ENCODE peak calls at places on chromosome 19, in six cellular contexts. W is CD4-positive, alpha-beta T cell; Y is neural progenitor cell; J is AG04450; B is foreskin keratinocyte; C is epithelial cell of esophagus. F is an unnamed sample.

GRCh38 chr19:29858000-29858596 is 46.3 kb downstream of the CCNE1 start:
- DNase-seq in W (peak; percentile 34), Y (peak; percentile 74), J (no peak), B (no peak), C (peak; percentile 39), F (peak; percentile 38)

GRCh38 chr19:52710538-52710937 is 24.3 kb downstream of the ZNF611 start:
- DNase-seq in W (no peak), Y (no peak), J (no peak), B (no peak), C (no peak), F (no peak)

GRCh38 chr19:41376998-41377365 is 649 bp downstream of the TMEM91 start:
- DNase-seq in W (no peak), Y (no peak), J (no peak), B (no peak), C (no peak), F (no peak)

GRCh38 chr19:55146648-55147218 is 2.3 kb downstream of the TNNT1 start:
- DNase-seq in W (no peak), Y (peak; percentile 91), J (no peak), B (peak; percentile 44), C (peak; percentile 32), F (peak; percentile 61)

GRCh38 chr19:15124572-15125231 is 17.5 kb downstream of the SYDE1 start:
- DNase-seq in W (no peak), Y (no peak), J (no peak), B (peak; percentile 20), C (peak; percentile 36), F (peak; percentile 16)

GRCh38 chr19:51637362-51637978 is 7.3 kb upstream of the SIGLEC5 start:
- DNase-seq in W (no peak), Y (no peak), J (no peak), B (no peak), C (no peak), F (peak; percentile 28)

GRCh38 chr19:2719910-2720776 is 1.0 kb downstream of the DIRAS1 start:
- DNase-seq in W (no peak), Y (peak; percentile 62), J (no peak), B (peak; percentile 7), C (no peak), F (peak; percentile 12)

GRCh38 chr19:54391589-54392061 is 23.6 kb upstream of the TTYH1 start:
- DNase-seq in W (no peak), Y (peak; percentile 26), J (no peak), B (no peak), C (no peak), F (peak; percentile 8)

GRCh38 chr19:45515807-45516401 is 8.6 kb downstream of the VASP start:
- DNase-seq in W (no peak), Y (no peak), J (no peak), B (no peak), C (no peak), F (no peak)

GRCh38 chr19:2573916-2574315 is 98.0 kb downstream of the GADD45B start:
- DNase-seq in W (no peak), Y (no peak), J (no peak), B (no peak), C (no peak), F (no peak)

GRCh38 chr19:44988896-44989563 is 12.2 kb upstream of the RELB start:
- DNase-seq in W (peak; percentile 65), Y (peak; percentile 79), J (peak; percentile 8), B (peak; percentile 14), C (peak; percentile 69), F (peak; percentile 80)

GRCh38 chr19:46674416-46675178 is 13.6 kb upstream of the DACT3 start:
- DNase-seq in W (no peak), Y (peak; percentile 66), J (no peak), B (no peak), C (peak; percentile 50), F (peak; percentile 22)

GRCh38 chr19:17872251-17873001 is 681 bp downstream of the SLC5A5 start:
- DNase-seq in W (no peak), Y (no peak), J (no peak), B (no peak), C (no peak), F (no peak)

GRCh38 chr19:14440049-14440448 is 6.9 kb downstream of the PKN1 start:
- DNase-seq in W (peak; percentile 72), Y (no peak), J (no peak), B (no peak), C (no peak), F (no peak)

GRCh38 chr19:55340784-55341147 is 1.1 kb downstream of the KMT5C start:
- DNase-seq in W (no peak), Y (peak; percentile 66), J (no peak), B (no peak), C (no peak), F (no peak)

GRCh38 chr19:6412111-6412999 is 12.3 kb downstream of the KHSRP start:
- DNase-seq in W (peak; percentile 49), Y (peak; percentile 68), J (no peak), B (peak; percentile 11), C (peak; percentile 41), F (peak; percentile 46)

GRCh38 chr19:31908486-31909255 is 436.7 kb upstream of the ZNF507 start:
- DNase-seq in W (no peak), Y (no peak), J (no peak), B (no peak), C (no peak), F (no peak)

GRCh38 chr19:55680339-55681130 is 5.5 kb downstream of the EPN1 start:
- DNase-seq in W (no peak), Y (no peak), J (no peak), B (no peak), C (no peak), F (no peak)

GRCh38 chr19:42653841-42654240 is 59.1 kb upstream of the CEACAM8 start:
- DNase-seq in W (no peak), Y (no peak), J (no peak), B (no peak), C (no peak), F (no peak)

GRCh38 chr19:590396-590745 is 690 bp downstream of the HCN2 start:
- DNase-seq in W (no peak), Y (peak; percentile 66), J (no peak), B (no peak), C (peak; percentile 59), F (peak; percentile 29)

GRCh38 chr19:21468791-21469190 is 36.6 kb upstream of the ZNF429 start:
- DNase-seq in W (no peak), Y (peak; percentile 6), J (no peak), B (no peak), C (no peak), F (no peak)

GRCh38 chr19:11361037-11361770 is 6.0 kb downstream of the PLPPR2 start:
- DNase-seq in W (no peak), Y (peak; percentile 97), J (no peak), B (no peak), C (peak; percentile 38), F (no peak)

GRCh38 chr19:41541990-41542584 is 33.9 kb upstream of the CEACAM21 start:
- DNase-seq in W (peak; percentile 76), Y (peak; percentile 57), J (no peak), B (no peak), C (peak; percentile 45), F (peak; percentile 71)

GRCh38 chr19:47036233-47036651 is 12.2 kb downstream of the TMEM160 start:
- DNase-seq in W (no peak), Y (peak; percentile 42), J (no peak), B (no peak), C (peak; percentile 39), F (no peak)

GRCh38 chr19:29873024-29873800 is 61.4 kb downstream of the CCNE1 start:
- DNase-seq in W (peak; percentile 64), Y (peak; percentile 86), J (no peak), B (no peak), C (peak; percentile 24), F (peak; percentile 23)

GRCh38 chr19:50607874-50608785 is 31.6 kb downstream of the SYT3 start:
- DNase-seq in W (peak; percentile 36), Y (peak; percentile 97), J (peak; percentile 8), B (peak; percentile 4), C (peak; percentile 10), F (no peak)
- TF ChIP-seq CTCF in W (no peak), Y (peak; percentile 66), J (peak; percentile 51), B (peak; percentile 54), C (no peak), F (no peak)

DNA sequence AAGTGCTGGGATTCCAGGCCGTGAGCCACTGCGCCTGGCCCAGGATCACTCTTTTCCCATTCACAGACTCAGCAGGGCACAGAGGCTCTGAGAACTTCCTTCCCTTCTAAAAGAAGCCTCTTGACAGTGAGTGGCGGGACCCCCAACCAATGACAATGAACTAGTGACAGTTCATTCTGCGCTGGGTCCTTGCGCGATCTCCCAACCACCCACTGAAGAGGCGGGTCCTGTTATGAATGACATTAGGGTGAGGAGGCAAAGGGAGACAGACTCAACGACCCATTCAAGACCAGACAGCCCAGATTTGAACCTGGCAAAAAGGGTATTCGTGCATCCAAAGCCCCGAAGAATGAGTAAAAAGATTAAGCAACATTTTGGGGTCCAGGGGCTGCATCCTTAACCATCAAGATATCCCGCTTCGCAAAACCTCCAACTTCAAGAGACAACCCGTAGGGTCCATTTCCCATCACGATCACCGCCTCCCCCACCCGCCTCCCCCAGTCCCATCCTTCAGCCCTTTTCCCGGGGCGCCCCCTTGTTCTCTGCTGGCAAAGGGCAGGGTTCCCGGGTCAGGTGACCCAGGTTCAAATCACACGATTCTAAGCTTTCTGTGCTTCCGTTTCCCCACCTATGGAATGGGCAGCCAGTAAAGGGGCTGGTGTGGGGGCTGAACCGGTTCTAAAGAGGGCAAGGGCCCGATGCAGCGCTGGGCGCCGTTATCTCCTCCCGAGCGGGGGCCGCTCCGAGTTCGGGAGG is 719 bp downstream of the SUGP2 start:
- DNase-seq in W (peak; percentile 58), Y (peak; percentile 91), J (peak; percentile 78), B (peak; percentile 70), C (peak; percentile 91), F (peak; percentile 13)
- TF ChIP-seq CTCF in W (no peak), Y (no peak), J (peak; percentile 11), B (no peak), C (no peak), F (no peak)

DNA sequence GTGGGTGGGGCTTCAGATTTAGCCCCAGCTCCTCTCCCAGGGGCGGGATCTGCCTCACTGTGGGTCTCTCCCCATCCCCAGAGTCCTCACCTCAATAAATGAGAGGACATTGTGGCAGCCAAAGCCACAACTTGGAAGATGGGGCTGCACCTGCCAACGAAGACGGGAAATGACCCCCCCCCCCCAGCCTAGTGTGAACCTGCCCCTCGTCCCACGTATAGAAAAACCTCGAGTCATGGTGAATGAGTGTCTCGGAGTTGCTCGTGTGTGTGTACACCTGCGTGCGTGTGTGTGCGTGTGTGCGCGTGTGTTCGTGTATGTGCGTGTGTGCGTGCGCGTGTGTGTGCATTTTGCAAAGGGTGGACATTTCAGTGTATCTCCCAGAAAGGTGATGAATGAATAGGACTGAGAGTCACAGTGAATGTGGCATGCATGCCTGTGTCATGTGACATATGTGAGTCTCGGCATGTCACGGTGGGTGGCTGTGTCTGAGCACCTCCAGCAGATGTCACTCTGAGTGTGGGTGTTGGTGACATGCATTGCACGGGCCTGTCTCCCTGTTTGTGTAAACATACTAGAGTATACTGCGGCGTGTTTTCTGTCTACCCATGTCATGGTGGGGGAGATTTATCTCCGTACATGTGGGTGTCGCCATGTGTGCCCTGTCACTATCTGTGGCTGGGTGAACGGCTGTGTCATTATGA is 1.5 kb upstream of the TRAPPC5 start:
- DNase-seq in W (peak; percentile 64), Y (no peak), J (no peak), B (no peak), C (peak; percentile 14), F (no peak)
- TF ChIP-seq CTCF in W (peak; percentile 67), Y (no peak), J (no peak), B (no peak), C (peak; percentile 29), F (no peak)

DNA sequence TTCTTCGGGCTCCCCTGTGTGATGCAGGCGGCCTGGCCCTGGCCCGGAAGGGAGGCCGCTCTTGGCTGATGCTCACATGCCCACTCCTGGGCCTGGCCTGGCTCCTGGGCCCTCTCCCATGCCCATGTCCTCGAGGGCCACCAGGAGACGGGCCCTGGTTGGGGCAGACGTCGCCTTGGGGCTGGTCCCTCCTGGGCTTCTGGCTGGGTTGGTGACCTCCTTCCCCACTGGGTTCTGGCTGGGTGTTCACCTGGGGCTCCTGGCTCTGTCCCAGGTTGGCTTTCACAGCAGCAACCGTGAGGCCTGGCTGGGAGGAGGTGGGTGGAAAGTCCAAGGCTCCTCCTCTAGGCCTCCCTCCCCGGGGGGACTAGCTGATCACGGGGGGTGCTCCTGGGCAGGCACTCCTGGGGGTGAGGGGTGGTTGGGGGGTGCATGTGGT is 15.5 kb upstream of the SLC7A10 start:
- DNase-seq in W (no peak), Y (no peak), J (no peak), B (no peak), C (no peak), F (peak; percentile 14)
- TF ChIP-seq CTCF in W (no peak), Y (no peak), J (no peak), B (no peak), C (no peak), F (no peak)

F was measured in MCF 10A.